ENCODE peak calls at places on chromosomes 5 and 9, in nine cellular contexts. I is NT2/D1, Y is IMR-90, F is ovary, R is right atrium auricular region, Q is breast epithelium, A is K562, N is WERI-Rb-1, S is mesendoderm. G is an unnamed sample. For H3K36me3, the result is how much of the 10 kb centered on the place peaks cover.

GRCh38 chr5:6950872-6951271 is 237.6 kb downstream of the TENT4A start:
- DNase-seq in I (no peak), Y (no peak), F (no peak), R (no peak), Q (no peak), A (no peak), N (peak), S (no peak), G (no peak)

GRCh38 chr9:127545196-127546124 is 66.6 kb upstream of the STXBP1 start:
- DNase-seq in I (no peak), Y (peak), F (peak), R (no peak), Q (peak), A (peak), N (no peak), S (no peak), G (no peak)

GRCh38 chr9:116377179-116377790 is 223.7 kb downstream of the PAPPA start:
- DNase-seq in I (no peak), Y (peak), F (no peak), R (no peak), Q (no peak), A (no peak), N (no peak), S (peak), G (peak)

GRCh38 chr9:99818439-99818992 is 3.2 kb upstream of the NR4A3 start:
- DNase-seq in I (no peak), Y (no peak), F (no peak), R (no peak), Q (no peak), A (peak), N (no peak), S (peak), G (no peak)

GRCh38 chr5:133265720-133266575 is 214.1 kb downstream of the HSPA4 start:
- DNase-seq in I (no peak), Y (no peak), F (no peak), R (no peak), Q (no peak), A (no peak), N (peak), S (no peak), G (no peak)

GRCh38 chr5:132797651-132798050 is 15.5 kb upstream of the SOWAHA start:
- DNase-seq in I (no peak), Y (no peak), F (no peak), R (no peak), Q (no peak), A (no peak), N (no peak), S (no peak), G (no peak)

GRCh38 chr9:100170556-100170955 is 71.5 kb downstream of the INVS start:
- DNase-seq in I (no peak), Y (peak), F (no peak), R (no peak), Q (no peak), A (no peak), N (no peak), S (no peak), G (no peak)

GRCh38 chr5:96870094-96871021 is 5.9 kb upstream of the ERAP2 start:
- DNase-seq in I (no peak), Y (no peak), F (no peak), R (no peak), Q (no peak), A (no peak), N (no peak), S (no peak), G (no peak)

GRCh38 chr9:14412778-14413177 is 98.8 kb upstream of the NFIB start:
- DNase-seq in I (no peak), Y (no peak), F (no peak), R (no peak), Q (no peak), A (no peak), N (no peak), S (no peak), G (no peak)

GRCh38 chr9:33524431-33524947 is 438 bp downstream of the ANKRD18B start:
- DNase-seq in I (peak), Y (no peak), F (no peak), R (no peak), Q (no peak), A (no peak), N (peak), S (peak), G (no peak)

GRCh38 chr9:113960748-113961147 is 84.6 kb downstream of the ZNF618 start:
- DNase-seq in I (no peak), Y (no peak), F (no peak), R (no peak), Q (no peak), A (no peak), N (no peak), S (no peak), G (no peak)

GRCh38 chr5:20286512-20286911 is 298.5 kb upstream of the CDH18 start:
- DNase-seq in I (no peak), Y (peak), F (no peak), R (no peak), Q (no peak), A (no peak), N (no peak), S (no peak), G (no peak)

GRCh38 chr5:16712178-16712577 is 95.4 kb upstream of the RETREG1 start:
- DNase-seq in I (no peak), Y (no peak), F (no peak), R (no peak), Q (no peak), A (no peak), N (no peak), S (no peak), G (no peak)

GRCh38 chr5:103962023-103962422 is 399.4 kb upstream of the NUDT12 start:
- DNase-seq in I (no peak), Y (no peak), F (no peak), R (no peak), Q (no peak), A (no peak), N (no peak), S (no peak), G (no peak)

GRCh38 chr5:67941750-67942450 is 273.7 kb upstream of the PIK3R1 start:
- DNase-seq in I (no peak), Y (no peak), F (no peak), R (no peak), Q (no peak), A (no peak), N (no peak), S (no peak), G (no peak)

GRCh38 chr5:61942462-61943049 is 363.4 kb upstream of the KIF2A start:
- DNase-seq in I (no peak), Y (no peak), F (no peak), R (no peak), Q (no peak), A (no peak), N (no peak), S (no peak), G (no peak)

GRCh38 chr5:112419596-112420110 is 576 bp upstream of the EPB41L4A start:
- DNase-seq in I (no peak), Y (no peak), F (peak), R (peak), Q (peak), A (peak), N (peak), S (peak), G (no peak)

GRCh38 chr9:130847306-130848217 is 12.5 kb downstream of the ABL1 start:
- DNase-seq in I (no peak), Y (peak), F (peak), R (peak), Q (no peak), A (no peak), N (no peak), S (peak), G (peak)

GRCh38 chr5:100595152-100595811 is 60.1 kb downstream of the FAM174A start:
- DNase-seq in I (no peak), Y (peak), F (no peak), R (no peak), Q (no peak), A (no peak), N (no peak), S (peak), G (peak)

DNA sequence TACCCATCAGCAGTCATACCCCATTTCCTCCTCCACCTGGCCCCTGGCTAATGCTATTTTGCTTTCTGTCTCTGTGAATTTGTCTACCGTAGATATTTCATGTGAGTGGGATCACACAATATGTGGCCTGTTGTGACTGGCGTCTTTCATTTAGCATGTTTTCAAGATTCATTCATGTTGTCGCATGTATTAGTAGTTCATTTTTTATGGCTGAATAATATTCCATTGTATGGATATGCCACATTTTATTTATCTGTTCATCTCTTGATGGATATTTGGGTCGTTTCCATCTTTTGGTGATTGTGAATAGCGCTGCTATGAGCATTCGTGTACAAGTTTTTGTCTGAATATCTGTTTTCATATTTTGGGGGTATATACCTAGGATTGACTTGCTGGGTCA is 33.9 kb downstream of the PSD2 start:
- DNase-seq in I (no peak), Y (no peak), F (no peak), R (no peak), Q (no peak), A (no peak), N (no peak), S (no peak), G (no peak)
- H3K4me3 ChIP-seq in I (no peak), Y (no peak), F (no peak), R (no peak), Q (no peak), A (no peak), N (no peak), S (no peak), G (no peak)

DNA sequence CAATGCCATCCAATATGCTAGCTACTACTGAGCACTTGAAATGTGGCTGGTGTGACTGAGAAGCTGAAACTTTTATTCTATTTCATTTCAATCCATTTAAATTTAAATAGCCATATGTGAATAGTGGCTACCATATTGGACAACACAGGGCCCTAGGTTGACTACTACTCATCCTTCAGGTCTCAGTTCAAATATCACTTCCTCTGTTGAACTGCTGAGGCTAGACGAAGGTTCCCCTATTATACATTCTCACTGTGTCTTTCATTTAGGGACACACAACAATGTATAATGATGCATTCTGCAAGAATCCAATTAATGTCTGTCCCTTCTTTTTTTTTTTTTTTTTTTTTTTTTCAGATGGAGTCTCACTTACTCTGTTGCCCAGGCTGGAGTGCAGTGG is 208.7 kb downstream of the CRB2 start:
- DNase-seq in I (no peak), Y (no peak), F (no peak), R (no peak), Q (no peak), A (no peak), N (no peak), S (no peak), G (no peak)
- H3K36me3 ChIP-seq in I (under half), Y (under half), F (under half), R (under half), Q (under half), A (under half), N (under half), S (under half), G (under half)

DNA sequence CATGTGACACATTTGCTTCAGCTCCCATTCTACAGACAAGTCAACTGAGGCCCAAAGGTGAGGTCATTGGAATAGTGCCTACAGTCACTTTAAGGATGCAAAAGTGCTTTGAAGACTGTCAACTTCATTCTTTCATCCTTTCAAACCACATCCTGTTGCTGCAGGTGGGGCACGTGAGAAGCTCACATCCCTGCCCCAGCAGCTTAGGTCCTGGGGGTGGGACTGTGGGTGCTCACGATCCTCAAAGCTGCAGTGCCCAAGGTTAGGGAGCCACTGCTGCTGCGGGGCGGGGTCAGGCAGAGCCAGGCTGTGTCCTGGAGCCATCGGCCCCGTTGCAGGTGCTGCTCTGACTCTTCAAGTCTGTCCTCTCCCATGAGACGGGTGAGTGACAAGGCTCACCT is 57.9 kb upstream of the IER5L start:
- DNase-seq in I (no peak), Y (no peak), F (peak), R (no peak), Q (no peak), A (no peak), N (no peak), S (no peak), G (no peak)
- H3K4me3 ChIP-seq in I (no peak), Y (no peak), F (no peak), R (no peak), Q (no peak), A (no peak), N (no peak), S (no peak), G (no peak)

GRCh38 chr5:54872810-54873209 is 112.6 kb downstream of the ESM1 start:
- DNase-seq in I (no peak), Y (no peak), F (no peak), R (no peak), Q (no peak), A (no peak), N (no peak), S (peak), G (no peak)
- H3K36me3 ChIP-seq in I (under half), Y (under half), F (under half), R (under half), Q (under half), A (under half), N (under half), S (under half), G (under half)

GRCh38 chr9:97503862-97504210 is 2.4 kb downstream of the TMOD1 start:
- DNase-seq in I (no peak), Y (no peak), F (no peak), R (no peak), Q (no peak), A (no peak), N (no peak), S (peak), G (no peak)
- H3K4me3 ChIP-seq in I (no peak), Y (no peak), F (peak), R (no peak), Q (no peak), A (peak), N (no peak), S (no peak), G (no peak)

GRCh38 chr9:98054376-98054951 is 2.1 kb upstream of the NANS start:
- DNase-seq in I (no peak), Y (no peak), F (no peak), R (no peak), Q (no peak), A (no peak), N (no peak), S (no peak), G (no peak)
- H3K36me3 ChIP-seq in I (under half), Y (under half), F (under half), R (under half), Q (under half), A (under half), N (under half), S (under half), G (under half)

GRCh38 chr9:136328622-136329041 is 1.3 kb downstream of the GPSM1 start:
- DNase-seq in I (no peak), Y (peak), F (peak), R (no peak), Q (no peak), A (no peak), N (peak), S (no peak), G (peak)

GRCh38 chr9:136330406-136330990 is 3.2 kb downstream of the GPSM1 start:
- DNase-seq in I (no peak), Y (no peak), F (no peak), R (no peak), Q (no peak), A (no peak), N (no peak), S (no peak), G (no peak)

GRCh38 chr9:136328011-136328621 is 777 bp downstream of the GPSM1 start:
- DNase-seq in I (no peak), Y (no peak), F (peak), R (no peak), Q (no peak), A (no peak), N (no peak), S (no peak), G (no peak)

GRCh38 chr9:136329636-136330405 is 2.5 kb downstream of the GPSM1 start:
- DNase-seq in I (no peak), Y (no peak), F (no peak), R (no peak), Q (no peak), A (no peak), N (no peak), S (no peak), G (no peak)

GRCh38 chr9:136329211-136329627 is 1.9 kb downstream of the GPSM1 start:
- DNase-seq in I (no peak), Y (no peak), F (no peak), R (no peak), Q (no peak), A (no peak), N (no peak), S (no peak), G (no peak)
- H3K4me3 ChIP-seq in I (no peak), Y (peak), F (peak), R (no peak), Q (peak), A (peak), N (peak), S (no peak), G (peak)

GRCh38 chr5:34916518-34916917 is 1.0 kb downstream of the BRIX1 start:
- DNase-seq in I (no peak), Y (no peak), F (no peak), R (no peak), Q (no peak), A (peak), N (no peak), S (peak), G (no peak)

GRCh38 chr5:34918025-34918424 is 2.5 kb downstream of the BRIX1 start:
- DNase-seq in I (no peak), Y (no peak), F (no peak), R (no peak), Q (no peak), A (no peak), N (no peak), S (no peak), G (no peak)

GRCh38 chr5:34915139-34915855 is at the start of the genes BRIX1 and RAD1:
- DNase-seq in I (peak), Y (peak), F (peak), R (peak), Q (peak), A (peak), N (peak), S (peak), G (peak)

GRCh38 chr5:34915856-34916192 is 313 bp downstream of the BRIX1 start:
- DNase-seq in I (no peak), Y (no peak), F (no peak), R (no peak), Q (no peak), A (peak), N (peak), S (no peak), G (no peak)

GRCh38 chr5:34919077-34919476 is 3.6 kb downstream of the BRIX1 start:
- DNase-seq in I (no peak), Y (no peak), F (no peak), R (no peak), Q (no peak), A (no peak), N (no peak), S (peak), G (no peak)
- H3K36me3 ChIP-seq in I (half or more), Y (under half), F (under half), R (under half), Q (under half), A (half or more), N (half or more), S (under half), G (under half)